ENCODE peak calls at places on chromosomes 4 and X, in seven cellular contexts. L, G, C, X, V, H and J are unnamed samples.

GRCh38 chr4:77220841-77221613 is 64.0 kb downstream of the CCNG2 start:
- DNase-seq in G (peak; percentile 49), X (no peak), H (no peak), V (no peak), L (no peak), C (no peak), J (peak; percentile 69)

GRCh38 chr4:181281451-181281850 is 961.8 kb upstream of the TENM3 start:
- DNase-seq in V (no peak), H (no peak), X (no peak), G (no peak), L (no peak), C (no peak), J (no peak)

GRCh38 chr4:165761968-165762367 is 111.1 kb upstream of the TLL1 start:
- DNase-seq in L (no peak), V (no peak), X (no peak), C (no peak), H (no peak), G (no peak), J (no peak)

GRCh38 chrX:136574548-136574947 is 42.5 kb downstream of the VGLL1 start:
- DNase-seq in V (no peak), X (no peak), H (no peak), G (no peak), C (no peak), L (no peak), J (no peak)

GRCh38 chrX:94961730-94962129 is 1287.7 kb downstream of the FAM133A start:
- DNase-seq in G (no peak), X (no peak), H (no peak), L (no peak), C (no peak), V (no peak), J (no peak)

GRCh38 chr4:184688447-184688846 is 38.9 kb downstream of the PRIMPOL start:
- DNase-seq in G (no peak), X (no peak), V (no peak), H (no peak), L (no peak), C (no peak), J (no peak)

GRCh38 chrX:74349387-74349786 is 45.4 kb downstream of the ZCCHC13 start:
- DNase-seq in V (no peak), G (no peak), C (no peak), H (no peak), L (no peak), X (no peak), J (no peak)

GRCh38 chr4:113700602-113701150 is 60.9 kb downstream of the CAMK2D start:
- DNase-seq in G (no peak), H (no peak), L (no peak), X (no peak), C (no peak), V (no peak), J (no peak)

GRCh38 chrX:37993857-37994619 is 12.3 kb upstream of the SYTL5 start:
- DNase-seq in C (peak; percentile 74), G (no peak), V (no peak), X (peak; percentile 8), H (peak; percentile 5), L (no peak), J (no peak)

GRCh38 chr4:26509681-26510333 is 19.5 kb upstream of the CCKAR start:
- DNase-seq in X (no peak), G (no peak), H (no peak), V (no peak), L (no peak), C (no peak), J (no peak)

GRCh38 chr4:36256398-36256828 is 12.1 kb upstream of the ARAP2 start:
- DNase-seq in L (no peak), G (no peak), V (no peak), H (no peak), C (no peak), X (peak; percentile 31), J (peak; percentile 19)
- TF ChIP-seq POLR2A in L (no peak), G (no peak), V (no peak), H (no peak), C (no peak), X (no peak), J (no peak)

GRCh38 chr4:170030121-170030520 is 3.9 kb upstream of the MFAP3L start:
- DNase-seq in X (no peak), V (no peak), H (no peak), C (no peak), G (no peak), L (no peak), J (no peak)

GRCh38 chr4:170025523-170026252 is 507 bp downstream of the MFAP3L start:
- DNase-seq in C (no peak), L (no peak), V (no peak), X (no peak), G (peak; percentile 86), H (peak; percentile 8), J (peak; percentile 30)

GRCh38 chr4:170022211-170022610 is 4.0 kb downstream of the MFAP3L start:
- DNase-seq in X (no peak), C (no peak), H (no peak), G (no peak), L (no peak), V (no peak), J (no peak)

GRCh38 chr4:170027181-170027829 is 1.1 kb upstream of the MFAP3L start:
- DNase-seq in V (peak; percentile 84), C (peak; percentile 93), L (peak; percentile 95), G (peak; percentile 98), X (peak; percentile 90), H (peak; percentile 90), J (peak; percentile 95)

GRCh38 chr4:170026253-170026991 is at the start of gene MFAP3L:
- DNase-seq in C (peak; percentile 92), L (peak; percentile 97), G (peak; percentile 97), X (peak; percentile 87), V (peak; percentile 83), H (peak; percentile 86), J (peak; percentile 92)
- TF ChIP-seq POLR2A in C (no peak), L (no peak), G (no peak), X (peak; percentile 24), V (no peak), H (peak; percentile 23), J (no peak)

DNA sequence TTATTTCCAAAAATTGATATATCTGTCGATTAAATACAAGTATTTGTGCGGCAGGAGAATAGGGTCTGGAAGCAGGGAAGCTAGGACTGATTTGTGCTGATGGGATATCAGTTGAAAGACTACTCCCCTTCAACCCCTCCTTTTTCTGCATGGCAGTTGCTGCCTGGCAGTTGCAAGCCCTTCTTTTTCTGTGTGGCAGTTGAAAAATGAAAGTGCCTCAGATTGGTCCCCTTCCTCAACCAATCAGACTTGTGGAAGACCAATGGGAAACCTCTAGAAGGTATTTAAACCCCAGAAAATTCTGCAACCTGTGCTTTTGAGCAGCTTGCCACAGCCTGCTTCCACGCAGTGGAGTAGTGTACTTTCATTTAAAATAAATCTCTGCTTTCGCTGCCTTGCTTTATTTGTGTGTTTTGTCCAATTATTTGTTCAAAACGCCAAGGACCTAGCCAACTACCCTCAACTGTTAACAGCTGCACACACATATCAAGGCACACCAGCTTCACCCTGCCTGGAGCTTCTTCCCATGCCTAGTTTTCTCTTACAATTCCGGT is 1.5 kb upstream of the TMA16 start:
- DNase-seq in V (no peak), X (peak; percentile 43), C (no peak), H (no peak), L (no peak), G (no peak), J (no peak)
- TF ChIP-seq POLR2A in V (no peak), X (no peak), C (no peak), H (no peak), L (no peak), G (no peak), J (no peak)

GRCh38 chr4:15131551-15131950 is 129.3 kb downstream of the CPEB2 start:
- DNase-seq in G (no peak), V (no peak), H (no peak), X (peak; percentile 37), C (no peak), L (no peak), J (no peak)

GRCh38 chr4:15132739-15133138 is 130.5 kb downstream of the CPEB2 start:
- DNase-seq in G (no peak), X (no peak), H (no peak), C (no peak), V (no peak), L (no peak), J (no peak)

DNA sequence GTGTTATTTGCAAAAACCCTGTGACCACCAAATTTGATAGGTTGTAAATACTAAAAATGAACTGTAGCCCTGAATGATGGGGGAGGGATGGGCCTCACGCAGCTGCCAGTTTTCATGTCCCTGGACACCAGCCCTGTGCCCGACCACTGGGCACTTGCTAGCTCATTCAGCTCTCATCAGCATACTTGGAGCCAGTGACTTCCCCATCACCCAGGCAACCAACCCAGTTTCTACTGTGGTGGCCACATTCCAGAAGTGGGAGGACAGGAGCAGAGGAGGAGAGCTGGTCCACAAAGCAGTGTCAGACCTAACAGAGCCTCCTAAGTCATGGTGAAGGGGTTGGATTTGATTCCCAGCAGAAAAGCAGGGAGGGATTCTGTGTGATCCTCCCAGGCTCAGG is 128.2 kb downstream of the CPEB2 start:
- DNase-seq in G (no peak), H (no peak), V (no peak), C (no peak), L (no peak), X (no peak), J (no peak)
- TF ChIP-seq POLR2A in G (no peak), H (no peak), V (no peak), C (no peak), L (no peak), X (no peak), J (no peak)

GRCh38 chr4:128676095-128676494 is 133.4 kb upstream of the JADE1 start:
- DNase-seq in V (no peak), H (no peak), X (no peak), L (no peak), G (no peak), C (no peak), J (no peak)
- TF ChIP-seq POLR2A in V (no peak), H (no peak), X (no peak), L (no peak), G (no peak), C (no peak), J (no peak)

GRCh38 chr4:104491396-104491821 is 3.3 kb downstream of the CXXC4 start:
- DNase-seq in L (peak; percentile 79), V (no peak), H (peak; percentile 36), X (peak; percentile 54), G (peak; percentile 86), C (peak; percentile 34), J (peak; percentile 43)
- TF ChIP-seq POLR2A in L (no peak), V (no peak), H (no peak), X (no peak), G (no peak), C (no peak), J (no peak)

GRCh38 chr4:38673109-38673978 is 9.3 kb downstream of the KLF3 start:
- DNase-seq in X (no peak), V (no peak), C (peak; percentile 67), L (no peak), G (peak; percentile 93), H (peak; percentile 72), J (peak; percentile 69)
- TF ChIP-seq POLR2A in X (no peak), V (no peak), C (no peak), L (no peak), G (no peak), H (no peak), J (no peak)

DNA sequence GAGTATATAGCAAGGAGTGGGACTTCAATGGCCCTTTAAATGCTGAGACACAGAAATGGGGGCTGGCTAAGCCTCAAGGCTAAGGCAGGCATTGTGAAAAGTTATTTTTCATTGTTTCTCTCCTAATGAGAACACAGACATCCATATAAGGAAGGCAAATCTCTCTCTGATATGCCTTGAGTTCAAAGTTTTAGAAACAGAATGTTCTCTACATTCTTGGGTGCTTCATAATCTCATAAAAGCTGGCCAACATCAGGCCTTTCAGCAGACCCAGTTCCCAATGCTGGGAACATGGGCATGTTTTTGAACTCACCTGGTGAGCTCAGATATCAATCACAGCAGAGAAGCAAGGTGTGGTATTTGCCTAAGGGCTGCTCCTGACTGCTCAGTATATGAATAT is 19.4 kb upstream of the RAB40A start:
- DNase-seq in C (no peak), V (no peak), X (no peak), G (no peak), L (no peak), H (peak; percentile 12), J (no peak)
- TF ChIP-seq POLR2A in C (no peak), V (no peak), X (no peak), G (no peak), L (no peak), H (no peak), J (no peak)